ENCODE peak calls at places on chromosome 14, in nine cellular contexts. One of them, this sample, is unnamed.

GRCh38 chr14:72649603-72650227 is 244.2 kb downstream of the DPF3 start:
- DNase-seq in left ventricle myocardium inferior: no peak
- DNase-seq in astrocyte: no peak
- DNase-seq in GM13976: no peak
- DNase-seq in prostate gland: no peak
- DNase-seq in upper lobe of right lung: no peak
- DNase-seq in neural progenitor cell: no peak
- DNase-seq in HCT116: no peak
- DNase-seq in GM20000: no peak
- DNase-seq in this sample: no peak

GRCh38 chr14:42854061-42854460 is 1247.4 kb downstream of the LRFN5 start:
- DNase-seq in HCT116: no peak
- DNase-seq in GM13976: no peak
- DNase-seq in prostate gland: no peak
- DNase-seq in neural progenitor cell: no peak
- DNase-seq in left ventricle myocardium inferior: no peak
- DNase-seq in upper lobe of right lung: no peak
- DNase-seq in GM20000: no peak
- DNase-seq in astrocyte: no peak
- DNase-seq in this sample: no peak

GRCh38 chr14:83994020-83994419 is 1535.9 kb upstream of the FLRT2 start:
- DNase-seq in GM13976: no peak
- DNase-seq in HCT116: no peak
- DNase-seq in prostate gland: no peak
- DNase-seq in left ventricle myocardium inferior: no peak
- DNase-seq in neural progenitor cell: no peak
- DNase-seq in upper lobe of right lung: no peak
- DNase-seq in GM20000: no peak
- DNase-seq in astrocyte: peak
- DNase-seq in this sample: no peak

GRCh38 chr14:70168401-70168800 is 20.4 kb downstream of the SLC8A3 start:
- DNase-seq in upper lobe of right lung: no peak
- DNase-seq in left ventricle myocardium inferior: no peak
- DNase-seq in GM13976: no peak
- DNase-seq in prostate gland: no peak
- DNase-seq in astrocyte: no peak
- DNase-seq in neural progenitor cell: no peak
- DNase-seq in HCT116: no peak
- DNase-seq in GM20000: no peak
- DNase-seq in this sample: no peak

GRCh38 chr14:51554339-51554920 is 97.3 kb upstream of the FRMD6 start:
- DNase-seq in left ventricle myocardium inferior: no peak
- DNase-seq in GM20000: no peak
- DNase-seq in astrocyte: peak
- DNase-seq in GM13976: no peak
- DNase-seq in prostate gland: no peak
- DNase-seq in neural progenitor cell: no peak
- DNase-seq in HCT116: no peak
- DNase-seq in upper lobe of right lung: no peak
- DNase-seq in this sample: no peak

GRCh38 chr14:75138492-75138891 is 11.6 kb upstream of the NEK9 start:
- DNase-seq in neural progenitor cell: no peak
- DNase-seq in astrocyte: no peak
- DNase-seq in GM20000: no peak
- DNase-seq in prostate gland: no peak
- DNase-seq in HCT116: no peak
- DNase-seq in left ventricle myocardium inferior: no peak
- DNase-seq in GM13976: no peak
- DNase-seq in upper lobe of right lung: no peak
- DNase-seq in this sample: no peak

GRCh38 chr14:74846968-74847549 is 28.9 kb downstream of the PROX2 start:
- DNase-seq in GM13976: no peak
- DNase-seq in prostate gland: no peak
- DNase-seq in upper lobe of right lung: no peak
- DNase-seq in left ventricle myocardium inferior: no peak
- DNase-seq in GM20000: no peak
- DNase-seq in neural progenitor cell: no peak
- DNase-seq in HCT116: no peak
- DNase-seq in astrocyte: peak
- DNase-seq in this sample: no peak

GRCh38 chr14:73457935-73458218 is 469 bp downstream of the NUMB start:
- DNase-seq in upper lobe of right lung: peak
- DNase-seq in left ventricle myocardium inferior: peak
- DNase-seq in neural progenitor cell: no peak
- DNase-seq in GM20000: no peak
- DNase-seq in HCT116: no peak
- DNase-seq in astrocyte: no peak
- DNase-seq in prostate gland: peak
- DNase-seq in GM13976: no peak
- DNase-seq in this sample: no peak

GRCh38 chr14:70995671-70996070 is 88.4 kb downstream of the PCNX1 start:
- DNase-seq in neural progenitor cell: no peak
- DNase-seq in prostate gland: no peak
- DNase-seq in HCT116: no peak
- DNase-seq in left ventricle myocardium inferior: no peak
- DNase-seq in upper lobe of right lung: peak
- DNase-seq in GM20000: no peak
- DNase-seq in GM13976: no peak
- DNase-seq in astrocyte: no peak
- DNase-seq in this sample: no peak

GRCh38 chr14:58620011-58620410 is 17.8 kb upstream of the DACT1 start:
- DNase-seq in HCT116: no peak
- DNase-seq in upper lobe of right lung: no peak
- DNase-seq in GM20000: no peak
- DNase-seq in GM13976: no peak
- DNase-seq in astrocyte: no peak
- DNase-seq in prostate gland: no peak
- DNase-seq in left ventricle myocardium inferior: no peak
- DNase-seq in neural progenitor cell: no peak
- DNase-seq in this sample: no peak

GRCh38 chr14:100392266-100392850 is 69.2 kb downstream of the SLC25A47 start:
- DNase-seq in GM20000: no peak
- DNase-seq in prostate gland: no peak
- DNase-seq in upper lobe of right lung: no peak
- DNase-seq in GM13976: no peak
- DNase-seq in astrocyte: no peak
- DNase-seq in neural progenitor cell: no peak
- DNase-seq in HCT116: no peak
- DNase-seq in left ventricle myocardium inferior: no peak
- DNase-seq in this sample: no peak

GRCh38 chr14:79629891-79630560 is 581.3 kb downstream of the DIO2 start:
- DNase-seq in left ventricle myocardium inferior: no peak
- DNase-seq in GM13976: no peak
- DNase-seq in GM20000: no peak
- DNase-seq in HCT116: no peak
- DNase-seq in prostate gland: no peak
- DNase-seq in upper lobe of right lung: no peak
- DNase-seq in astrocyte: no peak
- DNase-seq in neural progenitor cell: no peak
- DNase-seq in this sample: no peak

GRCh38 chr14:76381817-76382494 is 6.0 kb downstream of the ESRRB start:
- DNase-seq in prostate gland: no peak
- DNase-seq in GM13976: no peak
- DNase-seq in astrocyte: no peak
- DNase-seq in GM20000: no peak
- DNase-seq in HCT116: no peak
- DNase-seq in left ventricle myocardium inferior: no peak
- DNase-seq in upper lobe of right lung: no peak
- DNase-seq in neural progenitor cell: no peak
- DNase-seq in this sample: no peak

DNA sequence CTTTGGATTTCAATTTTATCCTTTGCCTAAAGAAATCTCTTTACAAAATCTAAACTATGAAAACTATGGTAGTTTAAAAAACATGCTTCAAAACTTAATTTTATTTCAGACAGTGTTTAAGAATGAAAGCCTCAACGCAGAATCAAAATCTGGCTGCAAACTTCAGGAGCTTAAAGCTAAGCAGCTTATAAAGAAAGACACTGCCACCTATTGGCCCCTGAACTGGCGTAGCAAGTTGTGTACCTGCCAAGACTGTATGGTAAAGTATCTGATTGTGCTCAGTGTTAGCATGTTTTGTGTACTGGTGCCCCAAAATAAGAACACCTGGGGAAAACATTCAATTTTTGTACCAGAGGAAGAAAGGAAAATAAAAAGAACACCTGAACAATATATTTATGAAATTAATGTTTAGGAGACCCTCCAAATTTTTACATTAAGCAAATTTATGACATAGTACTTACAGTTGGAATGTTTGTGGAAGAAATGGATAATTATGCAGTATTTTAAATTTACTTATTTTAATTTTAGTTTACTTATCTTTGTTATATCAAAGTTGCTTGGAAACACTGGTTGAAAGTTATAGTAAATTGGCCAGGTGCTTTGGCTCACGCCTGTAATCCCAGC is 12.2 kb downstream of the UBR7 start:
- DNase-seq in neural progenitor cell: peak
- DNase-seq in GM13976: peak
- DNase-seq in GM20000: peak
- DNase-seq in upper lobe of right lung: peak
- DNase-seq in left ventricle myocardium inferior: no peak
- DNase-seq in prostate gland: peak
- DNase-seq in astrocyte: peak
- DNase-seq in HCT116: peak
- DNase-seq in this sample: no peak
- TF ChIP-seq CTCF in neural progenitor cell: peak
- TF ChIP-seq CTCF in GM13976: peak
- TF ChIP-seq CTCF in GM20000: peak
- TF ChIP-seq CTCF in upper lobe of right lung: peak
- TF ChIP-seq CTCF in left ventricle myocardium inferior: peak
- TF ChIP-seq CTCF in prostate gland: peak
- TF ChIP-seq CTCF in astrocyte: peak
- TF ChIP-seq CTCF in HCT116: peak
- TF ChIP-seq CTCF in this sample: no peak

GRCh38 chr14:91837076-91837475 is 30.3 kb downstream of the TC2N start:
- DNase-seq in GM13976: no peak
- DNase-seq in prostate gland: no peak
- DNase-seq in GM20000: no peak
- DNase-seq in neural progenitor cell: no peak
- DNase-seq in HCT116: no peak
- DNase-seq in astrocyte: no peak
- DNase-seq in upper lobe of right lung: no peak
- DNase-seq in left ventricle myocardium inferior: no peak
- DNase-seq in this sample: no peak

GRCh38 chr14:91834571-91834970 is 32.8 kb downstream of the TC2N start:
- DNase-seq in neural progenitor cell: peak
- DNase-seq in upper lobe of right lung: no peak
- DNase-seq in GM13976: no peak
- DNase-seq in HCT116: no peak
- DNase-seq in left ventricle myocardium inferior: no peak
- DNase-seq in astrocyte: no peak
- DNase-seq in prostate gland: no peak
- DNase-seq in GM20000: no peak
- DNase-seq in this sample: no peak

GRCh38 chr14:91835197-91835919 is 32.0 kb downstream of the TC2N start:
- DNase-seq in HCT116: no peak
- DNase-seq in neural progenitor cell: no peak
- DNase-seq in GM13976: no peak
- DNase-seq in astrocyte: no peak
- DNase-seq in left ventricle myocardium inferior: no peak
- DNase-seq in upper lobe of right lung: no peak
- DNase-seq in prostate gland: peak
- DNase-seq in GM20000: peak
- DNase-seq in this sample: no peak

GRCh38 chr14:91839754-91840153 is 27.6 kb downstream of the TC2N start:
- DNase-seq in prostate gland: no peak
- DNase-seq in neural progenitor cell: no peak
- DNase-seq in GM20000: no peak
- DNase-seq in GM13976: no peak
- DNase-seq in astrocyte: no peak
- DNase-seq in left ventricle myocardium inferior: no peak
- DNase-seq in upper lobe of right lung: no peak
- DNase-seq in HCT116: no peak
- DNase-seq in this sample: no peak

DNA sequence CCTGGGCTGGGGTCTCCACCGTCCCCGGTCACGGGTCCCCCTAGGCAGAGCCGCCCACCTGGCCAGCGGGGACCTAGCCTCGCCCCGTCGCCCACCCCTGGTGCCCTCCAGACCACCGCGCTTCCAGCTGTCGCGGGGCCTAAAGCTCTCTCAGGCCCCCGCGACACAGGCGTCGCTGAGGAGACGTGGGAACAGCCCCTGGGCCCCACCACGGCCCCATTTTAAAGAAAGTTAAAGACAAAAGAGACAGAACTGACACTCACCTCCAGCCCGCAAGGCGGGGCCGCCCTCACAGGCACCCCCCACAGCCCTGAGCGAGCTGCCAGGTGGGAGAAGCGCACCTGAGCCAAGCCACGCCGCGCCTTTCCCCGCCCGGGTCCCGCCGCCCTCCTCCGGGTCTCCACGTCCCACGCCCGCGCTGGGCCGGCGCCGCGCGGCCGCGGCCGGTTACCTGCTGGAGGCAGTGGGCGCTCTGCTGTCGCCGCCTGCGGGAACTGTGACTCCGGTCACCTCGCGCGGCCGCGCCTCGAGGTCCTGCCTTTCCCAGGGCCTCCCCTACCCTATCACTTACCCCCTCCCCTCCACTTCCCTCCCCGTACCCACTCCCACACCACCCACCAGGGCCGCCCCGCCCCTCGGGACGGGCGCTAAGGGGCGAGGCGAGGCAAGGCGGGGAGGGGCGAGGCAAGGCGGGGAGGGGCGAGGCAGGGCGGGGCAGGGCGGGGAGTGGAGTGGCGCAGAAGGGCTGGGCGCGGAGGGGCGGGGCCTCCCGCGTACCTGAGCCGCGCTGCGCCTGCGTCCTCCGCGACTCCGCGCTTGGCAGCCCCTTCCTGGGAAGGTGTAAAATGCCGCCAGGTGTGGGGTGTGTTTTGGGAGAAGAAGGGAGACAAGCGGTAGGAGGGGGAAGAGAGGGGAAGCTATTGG is 31.2 kb downstream of the TC2N start:
- DNase-seq in HCT116: peak
- DNase-seq in GM20000: peak
- DNase-seq in astrocyte: no peak
- DNase-seq in upper lobe of right lung: peak
- DNase-seq in GM13976: peak
- DNase-seq in neural progenitor cell: peak
- DNase-seq in left ventricle myocardium inferior: peak
- DNase-seq in prostate gland: peak
- DNase-seq in this sample: peak
- TF ChIP-seq CTCF in HCT116: no peak
- TF ChIP-seq CTCF in GM20000: no peak
- TF ChIP-seq CTCF in astrocyte: no peak
- TF ChIP-seq CTCF in upper lobe of right lung: no peak
- TF ChIP-seq CTCF in GM13976: peak
- TF ChIP-seq CTCF in neural progenitor cell: peak
- TF ChIP-seq CTCF in left ventricle myocardium inferior: no peak
- TF ChIP-seq CTCF in prostate gland: no peak
- TF ChIP-seq CTCF in this sample: no peak

GRCh38 chr14:29521526-29522137 is 406.0 kb downstream of the PRKD1 start:
- DNase-seq in neural progenitor cell: peak
- DNase-seq in astrocyte: no peak
- DNase-seq in HCT116: no peak
- DNase-seq in prostate gland: no peak
- DNase-seq in upper lobe of right lung: no peak
- DNase-seq in GM13976: no peak
- DNase-seq in left ventricle myocardium inferior: no peak
- DNase-seq in GM20000: no peak
- DNase-seq in this sample: peak
- TF ChIP-seq CTCF in neural progenitor cell: peak
- TF ChIP-seq CTCF in astrocyte: peak
- TF ChIP-seq CTCF in HCT116: peak
- TF ChIP-seq CTCF in prostate gland: no peak
- TF ChIP-seq CTCF in upper lobe of right lung: no peak
- TF ChIP-seq CTCF in GM13976: no peak
- TF ChIP-seq CTCF in left ventricle myocardium inferior: no peak
- TF ChIP-seq CTCF in GM20000: no peak
- TF ChIP-seq CTCF in this sample: peak

GRCh38 chr14:102377696-102378095 is 15.0 kb downstream of the TECPR2 start:
- DNase-seq in GM13976: no peak
- DNase-seq in astrocyte: no peak
- DNase-seq in neural progenitor cell: no peak
- DNase-seq in upper lobe of right lung: no peak
- DNase-seq in left ventricle myocardium inferior: no peak
- DNase-seq in HCT116: no peak
- DNase-seq in GM20000: no peak
- DNase-seq in prostate gland: no peak
- DNase-seq in this sample: no peak
- TF ChIP-seq CTCF in GM13976: no peak
- TF ChIP-seq CTCF in astrocyte: no peak
- TF ChIP-seq CTCF in neural progenitor cell: no peak
- TF ChIP-seq CTCF in upper lobe of right lung: no peak
- TF ChIP-seq CTCF in left ventricle myocardium inferior: no peak
- TF ChIP-seq CTCF in HCT116: no peak
- TF ChIP-seq CTCF in GM20000: no peak
- TF ChIP-seq CTCF in prostate gland: no peak
- TF ChIP-seq CTCF in this sample: no peak